ENCODE peak calls at places on chromosomes 4 and X, in ten cellular contexts. One of them, this sample, is unnamed.

GRCh38 chr4:180060159-180060889 is 2182.9 kb upstream of the TENM3 start:
- DNase-seq in HTR-8/SVneo: no peak
- DNase-seq in tibial nerve: no peak
- DNase-seq in anterior cingulate cortex: no peak
- DNase-seq in Ammon's horn: peak
- DNase-seq in amniotic stem cell: no peak
- DNase-seq in stimulated activated CD4-positive, alpha-beta T cell treated with anti-CD3 and anti-CD28 coated beads, Interleukin-2, amount 100 ng/mL, for 24 hours: no peak
- DNase-seq in iPS DF 19.7: no peak
- DNase-seq in activated CD8-positive, alpha-beta T cell treated with anti-CD3 and anti-CD28 coated beads, Interleukin-2, amount 10 ng/mL, durations not matched to agents 7 days and 5 days: no peak
- DNase-seq in stimulated activated CD8-positive, alpha-beta memory T cell treated with anti-CD3 and anti-CD28 coated beads, Interleukin-7, amount 100 ng/mL, for 1 hour: no peak
- DNase-seq in this sample: no peak

GRCh38 chrX:151384807-151385206 is 12.2 kb upstream of the VMA21 start:
- DNase-seq in HTR-8/SVneo: no peak
- DNase-seq in tibial nerve: no peak
- DNase-seq in anterior cingulate cortex: no peak
- DNase-seq in Ammon's horn: peak
- DNase-seq in amniotic stem cell: no peak
- DNase-seq in stimulated activated CD4-positive, alpha-beta T cell treated with anti-CD3 and anti-CD28 coated beads, Interleukin-2, amount 100 ng/mL, for 24 hours: no peak
- DNase-seq in iPS DF 19.7: no peak
- DNase-seq in activated CD8-positive, alpha-beta T cell treated with anti-CD3 and anti-CD28 coated beads, Interleukin-2, amount 10 ng/mL, durations not matched to agents 7 days and 5 days: no peak
- DNase-seq in stimulated activated CD8-positive, alpha-beta memory T cell treated with anti-CD3 and anti-CD28 coated beads, Interleukin-7, amount 100 ng/mL, for 1 hour: no peak
- DNase-seq in this sample: no peak

GRCh38 chr4:74108457-74109115 is 9.6 kb upstream of the CXCL2 start:
- DNase-seq in HTR-8/SVneo: no peak
- DNase-seq in tibial nerve: no peak
- DNase-seq in anterior cingulate cortex: no peak
- DNase-seq in Ammon's horn: no peak
- DNase-seq in amniotic stem cell: no peak
- DNase-seq in stimulated activated CD4-positive, alpha-beta T cell treated with anti-CD3 and anti-CD28 coated beads, Interleukin-2, amount 100 ng/mL, for 24 hours: no peak
- DNase-seq in iPS DF 19.7: no peak
- DNase-seq in activated CD8-positive, alpha-beta T cell treated with anti-CD3 and anti-CD28 coated beads, Interleukin-2, amount 10 ng/mL, durations not matched to agents 7 days and 5 days: no peak
- DNase-seq in stimulated activated CD8-positive, alpha-beta memory T cell treated with anti-CD3 and anti-CD28 coated beads, Interleukin-7, amount 100 ng/mL, for 1 hour: no peak
- DNase-seq in this sample: no peak

GRCh38 chrX:119406739-119407138 is 7.6 kb downstream of the SLC25A43 start:
- DNase-seq in HTR-8/SVneo: no peak
- DNase-seq in tibial nerve: no peak
- DNase-seq in anterior cingulate cortex: no peak
- DNase-seq in Ammon's horn: no peak
- DNase-seq in amniotic stem cell: no peak
- DNase-seq in stimulated activated CD4-positive, alpha-beta T cell treated with anti-CD3 and anti-CD28 coated beads, Interleukin-2, amount 100 ng/mL, for 24 hours: no peak
- DNase-seq in iPS DF 19.7: no peak
- DNase-seq in activated CD8-positive, alpha-beta T cell treated with anti-CD3 and anti-CD28 coated beads, Interleukin-2, amount 10 ng/mL, durations not matched to agents 7 days and 5 days: no peak
- DNase-seq in stimulated activated CD8-positive, alpha-beta memory T cell treated with anti-CD3 and anti-CD28 coated beads, Interleukin-7, amount 100 ng/mL, for 1 hour: no peak
- DNase-seq in this sample: no peak

GRCh38 chrX:85922821-85923220 is 124.5 kb downstream of the CHM start:
- DNase-seq in HTR-8/SVneo: no peak
- DNase-seq in tibial nerve: no peak
- DNase-seq in anterior cingulate cortex: no peak
- DNase-seq in Ammon's horn: peak
- DNase-seq in amniotic stem cell: no peak
- DNase-seq in stimulated activated CD4-positive, alpha-beta T cell treated with anti-CD3 and anti-CD28 coated beads, Interleukin-2, amount 100 ng/mL, for 24 hours: no peak
- DNase-seq in iPS DF 19.7: no peak
- DNase-seq in activated CD8-positive, alpha-beta T cell treated with anti-CD3 and anti-CD28 coated beads, Interleukin-2, amount 10 ng/mL, durations not matched to agents 7 days and 5 days: no peak
- DNase-seq in stimulated activated CD8-positive, alpha-beta memory T cell treated with anti-CD3 and anti-CD28 coated beads, Interleukin-7, amount 100 ng/mL, for 1 hour: no peak
- DNase-seq in this sample: no peak

GRCh38 chrX:94551831-94552230 is 877.8 kb downstream of the FAM133A start:
- DNase-seq in HTR-8/SVneo: no peak
- DNase-seq in tibial nerve: no peak
- DNase-seq in anterior cingulate cortex: no peak
- DNase-seq in Ammon's horn: no peak
- DNase-seq in amniotic stem cell: no peak
- DNase-seq in stimulated activated CD4-positive, alpha-beta T cell treated with anti-CD3 and anti-CD28 coated beads, Interleukin-2, amount 100 ng/mL, for 24 hours: no peak
- DNase-seq in iPS DF 19.7: no peak
- DNase-seq in activated CD8-positive, alpha-beta T cell treated with anti-CD3 and anti-CD28 coated beads, Interleukin-2, amount 10 ng/mL, durations not matched to agents 7 days and 5 days: no peak
- DNase-seq in stimulated activated CD8-positive, alpha-beta memory T cell treated with anti-CD3 and anti-CD28 coated beads, Interleukin-7, amount 100 ng/mL, for 1 hour: no peak
- DNase-seq in this sample: no peak

GRCh38 chrX:51569561-51569960 is 49.2 kb downstream of the CENPVL3 start:
- DNase-seq in HTR-8/SVneo: no peak
- DNase-seq in tibial nerve: no peak
- DNase-seq in anterior cingulate cortex: no peak
- DNase-seq in Ammon's horn: no peak
- DNase-seq in amniotic stem cell: no peak
- DNase-seq in stimulated activated CD4-positive, alpha-beta T cell treated with anti-CD3 and anti-CD28 coated beads, Interleukin-2, amount 100 ng/mL, for 24 hours: no peak
- DNase-seq in iPS DF 19.7: no peak
- DNase-seq in activated CD8-positive, alpha-beta T cell treated with anti-CD3 and anti-CD28 coated beads, Interleukin-2, amount 10 ng/mL, durations not matched to agents 7 days and 5 days: no peak
- DNase-seq in stimulated activated CD8-positive, alpha-beta memory T cell treated with anti-CD3 and anti-CD28 coated beads, Interleukin-7, amount 100 ng/mL, for 1 hour: no peak
- DNase-seq in this sample: no peak

GRCh38 chrX:39907964-39908616 is 189.7 kb downstream of the BCOR start:
- DNase-seq in HTR-8/SVneo: peak
- DNase-seq in tibial nerve: peak
- DNase-seq in anterior cingulate cortex: no peak
- DNase-seq in Ammon's horn: no peak
- DNase-seq in amniotic stem cell: peak
- DNase-seq in stimulated activated CD4-positive, alpha-beta T cell treated with anti-CD3 and anti-CD28 coated beads, Interleukin-2, amount 100 ng/mL, for 24 hours: peak
- DNase-seq in iPS DF 19.7: no peak
- DNase-seq in activated CD8-positive, alpha-beta T cell treated with anti-CD3 and anti-CD28 coated beads, Interleukin-2, amount 10 ng/mL, durations not matched to agents 7 days and 5 days: no peak
- DNase-seq in stimulated activated CD8-positive, alpha-beta memory T cell treated with anti-CD3 and anti-CD28 coated beads, Interleukin-7, amount 100 ng/mL, for 1 hour: no peak
- DNase-seq in this sample: no peak

GRCh38 chrX:20116575-20117240 is at the start of gene MAP7D2:
- DNase-seq in HTR-8/SVneo: no peak
- DNase-seq in tibial nerve: no peak
- DNase-seq in anterior cingulate cortex: peak
- DNase-seq in Ammon's horn: peak
- DNase-seq in amniotic stem cell: no peak
- DNase-seq in stimulated activated CD4-positive, alpha-beta T cell treated with anti-CD3 and anti-CD28 coated beads, Interleukin-2, amount 100 ng/mL, for 24 hours: no peak
- DNase-seq in iPS DF 19.7: no peak
- DNase-seq in activated CD8-positive, alpha-beta T cell treated with anti-CD3 and anti-CD28 coated beads, Interleukin-2, amount 10 ng/mL, durations not matched to agents 7 days and 5 days: no peak
- DNase-seq in stimulated activated CD8-positive, alpha-beta memory T cell treated with anti-CD3 and anti-CD28 coated beads, Interleukin-7, amount 100 ng/mL, for 1 hour: no peak
- DNase-seq in this sample: no peak

GRCh38 chr4:48968814-48969213 is 17.3 kb upstream of the CWH43 start:
- DNase-seq in HTR-8/SVneo: no peak
- DNase-seq in tibial nerve: no peak
- DNase-seq in anterior cingulate cortex: no peak
- DNase-seq in Ammon's horn: no peak
- DNase-seq in amniotic stem cell: peak
- DNase-seq in stimulated activated CD4-positive, alpha-beta T cell treated with anti-CD3 and anti-CD28 coated beads, Interleukin-2, amount 100 ng/mL, for 24 hours: no peak
- DNase-seq in iPS DF 19.7: no peak
- DNase-seq in activated CD8-positive, alpha-beta T cell treated with anti-CD3 and anti-CD28 coated beads, Interleukin-2, amount 10 ng/mL, durations not matched to agents 7 days and 5 days: no peak
- DNase-seq in stimulated activated CD8-positive, alpha-beta memory T cell treated with anti-CD3 and anti-CD28 coated beads, Interleukin-7, amount 100 ng/mL, for 1 hour: no peak
- DNase-seq in this sample: no peak

GRCh38 chrX:130103605-130104004 is 6.7 kb downstream of the ELF4 start:
- DNase-seq in HTR-8/SVneo: no peak
- DNase-seq in tibial nerve: no peak
- DNase-seq in anterior cingulate cortex: no peak
- DNase-seq in Ammon's horn: no peak
- DNase-seq in amniotic stem cell: no peak
- DNase-seq in stimulated activated CD4-positive, alpha-beta T cell treated with anti-CD3 and anti-CD28 coated beads, Interleukin-2, amount 100 ng/mL, for 24 hours: no peak
- DNase-seq in iPS DF 19.7: no peak
- DNase-seq in activated CD8-positive, alpha-beta T cell treated with anti-CD3 and anti-CD28 coated beads, Interleukin-2, amount 10 ng/mL, durations not matched to agents 7 days and 5 days: no peak
- DNase-seq in stimulated activated CD8-positive, alpha-beta memory T cell treated with anti-CD3 and anti-CD28 coated beads, Interleukin-7, amount 100 ng/mL, for 1 hour: no peak
- DNase-seq in this sample: no peak

GRCh38 chr4:111596491-111596890 is 548.8 kb upstream of the FAM241A start:
- DNase-seq in HTR-8/SVneo: no peak
- DNase-seq in tibial nerve: no peak
- DNase-seq in anterior cingulate cortex: no peak
- DNase-seq in Ammon's horn: no peak
- DNase-seq in amniotic stem cell: no peak
- DNase-seq in stimulated activated CD4-positive, alpha-beta T cell treated with anti-CD3 and anti-CD28 coated beads, Interleukin-2, amount 100 ng/mL, for 24 hours: no peak
- DNase-seq in iPS DF 19.7: no peak
- DNase-seq in activated CD8-positive, alpha-beta T cell treated with anti-CD3 and anti-CD28 coated beads, Interleukin-2, amount 10 ng/mL, durations not matched to agents 7 days and 5 days: no peak
- DNase-seq in stimulated activated CD8-positive, alpha-beta memory T cell treated with anti-CD3 and anti-CD28 coated beads, Interleukin-7, amount 100 ng/mL, for 1 hour: no peak
- DNase-seq in this sample: no peak

GRCh38 chr4:40662962-40663604 is 33.4 kb upstream of the RBM47 start:
- DNase-seq in HTR-8/SVneo: peak
- DNase-seq in tibial nerve: no peak
- DNase-seq in anterior cingulate cortex: no peak
- DNase-seq in Ammon's horn: peak
- DNase-seq in amniotic stem cell: peak
- DNase-seq in stimulated activated CD4-positive, alpha-beta T cell treated with anti-CD3 and anti-CD28 coated beads, Interleukin-2, amount 100 ng/mL, for 24 hours: peak
- DNase-seq in iPS DF 19.7: no peak
- DNase-seq in activated CD8-positive, alpha-beta T cell treated with anti-CD3 and anti-CD28 coated beads, Interleukin-2, amount 10 ng/mL, durations not matched to agents 7 days and 5 days: no peak
- DNase-seq in stimulated activated CD8-positive, alpha-beta memory T cell treated with anti-CD3 and anti-CD28 coated beads, Interleukin-7, amount 100 ng/mL, for 1 hour: no peak
- DNase-seq in this sample: no peak

GRCh38 chr4:152045781-152046571 is 285.2 kb upstream of the GATB start:
- DNase-seq in HTR-8/SVneo: peak
- DNase-seq in tibial nerve: no peak
- DNase-seq in anterior cingulate cortex: no peak
- DNase-seq in Ammon's horn: no peak
- DNase-seq in amniotic stem cell: no peak
- DNase-seq in stimulated activated CD4-positive, alpha-beta T cell treated with anti-CD3 and anti-CD28 coated beads, Interleukin-2, amount 100 ng/mL, for 24 hours: peak
- DNase-seq in iPS DF 19.7: peak
- DNase-seq in activated CD8-positive, alpha-beta T cell treated with anti-CD3 and anti-CD28 coated beads, Interleukin-2, amount 10 ng/mL, durations not matched to agents 7 days and 5 days: peak
- DNase-seq in stimulated activated CD8-positive, alpha-beta memory T cell treated with anti-CD3 and anti-CD28 coated beads, Interleukin-7, amount 100 ng/mL, for 1 hour: no peak
- DNase-seq in this sample: peak

GRCh38 chrX:45710081-45710801 is 509.6 kb upstream of the DIPK2B start:
- DNase-seq in HTR-8/SVneo: peak
- DNase-seq in tibial nerve: no peak
- DNase-seq in anterior cingulate cortex: no peak
- DNase-seq in Ammon's horn: no peak
- DNase-seq in amniotic stem cell: peak
- DNase-seq in stimulated activated CD4-positive, alpha-beta T cell treated with anti-CD3 and anti-CD28 coated beads, Interleukin-2, amount 100 ng/mL, for 24 hours: peak
- DNase-seq in iPS DF 19.7: no peak
- DNase-seq in activated CD8-positive, alpha-beta T cell treated with anti-CD3 and anti-CD28 coated beads, Interleukin-2, amount 10 ng/mL, durations not matched to agents 7 days and 5 days: peak
- DNase-seq in stimulated activated CD8-positive, alpha-beta memory T cell treated with anti-CD3 and anti-CD28 coated beads, Interleukin-7, amount 100 ng/mL, for 1 hour: no peak
- DNase-seq in this sample: no peak

GRCh38 chr4:77819409-77819835 is 254 bp upstream of the CNOT6L start:
- DNase-seq in HTR-8/SVneo: no peak
- DNase-seq in tibial nerve: no peak
- DNase-seq in anterior cingulate cortex: peak
- DNase-seq in Ammon's horn: peak
- DNase-seq in amniotic stem cell: no peak
- DNase-seq in stimulated activated CD4-positive, alpha-beta T cell treated with anti-CD3 and anti-CD28 coated beads, Interleukin-2, amount 100 ng/mL, for 24 hours: peak
- DNase-seq in iPS DF 19.7: no peak
- DNase-seq in activated CD8-positive, alpha-beta T cell treated with anti-CD3 and anti-CD28 coated beads, Interleukin-2, amount 10 ng/mL, durations not matched to agents 7 days and 5 days: peak
- DNase-seq in stimulated activated CD8-positive, alpha-beta memory T cell treated with anti-CD3 and anti-CD28 coated beads, Interleukin-7, amount 100 ng/mL, for 1 hour: no peak
- DNase-seq in this sample: no peak

GRCh38 chr4:108611360-108611759 is 9.0 kb upstream of the RPL34 start:
- DNase-seq in HTR-8/SVneo: no peak
- DNase-seq in tibial nerve: no peak
- DNase-seq in anterior cingulate cortex: no peak
- DNase-seq in Ammon's horn: peak
- DNase-seq in amniotic stem cell: no peak
- DNase-seq in stimulated activated CD4-positive, alpha-beta T cell treated with anti-CD3 and anti-CD28 coated beads, Interleukin-2, amount 100 ng/mL, for 24 hours: no peak
- DNase-seq in iPS DF 19.7: no peak
- DNase-seq in activated CD8-positive, alpha-beta T cell treated with anti-CD3 and anti-CD28 coated beads, Interleukin-2, amount 10 ng/mL, durations not matched to agents 7 days and 5 days: no peak
- DNase-seq in stimulated activated CD8-positive, alpha-beta memory T cell treated with anti-CD3 and anti-CD28 coated beads, Interleukin-7, amount 100 ng/mL, for 1 hour: no peak
- DNase-seq in this sample: no peak

GRCh38 chr4:53647547-53647946 is 56.3 kb upstream of the LNX1 start:
- DNase-seq in HTR-8/SVneo: no peak
- DNase-seq in tibial nerve: no peak
- DNase-seq in anterior cingulate cortex: no peak
- DNase-seq in Ammon's horn: no peak
- DNase-seq in amniotic stem cell: no peak
- DNase-seq in stimulated activated CD4-positive, alpha-beta T cell treated with anti-CD3 and anti-CD28 coated beads, Interleukin-2, amount 100 ng/mL, for 24 hours: no peak
- DNase-seq in iPS DF 19.7: no peak
- DNase-seq in activated CD8-positive, alpha-beta T cell treated with anti-CD3 and anti-CD28 coated beads, Interleukin-2, amount 10 ng/mL, durations not matched to agents 7 days and 5 days: no peak
- DNase-seq in stimulated activated CD8-positive, alpha-beta memory T cell treated with anti-CD3 and anti-CD28 coated beads, Interleukin-7, amount 100 ng/mL, for 1 hour: no peak
- DNase-seq in this sample: no peak

GRCh38 chrX:140509468-140510305 is 4.8 kb upstream of the SOX3 start:
- DNase-seq in HTR-8/SVneo: no peak
- DNase-seq in tibial nerve: no peak
- DNase-seq in anterior cingulate cortex: no peak
- DNase-seq in Ammon's horn: no peak
- DNase-seq in amniotic stem cell: no peak
- DNase-seq in stimulated activated CD4-positive, alpha-beta T cell treated with anti-CD3 and anti-CD28 coated beads, Interleukin-2, amount 100 ng/mL, for 24 hours: no peak
- DNase-seq in iPS DF 19.7: no peak
- DNase-seq in activated CD8-positive, alpha-beta T cell treated with anti-CD3 and anti-CD28 coated beads, Interleukin-2, amount 10 ng/mL, durations not matched to agents 7 days and 5 days: no peak
- DNase-seq in stimulated activated CD8-positive, alpha-beta memory T cell treated with anti-CD3 and anti-CD28 coated beads, Interleukin-7, amount 100 ng/mL, for 1 hour: no peak
- DNase-seq in this sample: no peak

GRCh38 chrX:115367455-115367854 is 77.9 kb downstream of the LUZP4 start:
- DNase-seq in HTR-8/SVneo: no peak
- DNase-seq in tibial nerve: no peak
- DNase-seq in anterior cingulate cortex: no peak
- DNase-seq in Ammon's horn: peak
- DNase-seq in amniotic stem cell: no peak
- DNase-seq in stimulated activated CD4-positive, alpha-beta T cell treated with anti-CD3 and anti-CD28 coated beads, Interleukin-2, amount 100 ng/mL, for 24 hours: no peak
- DNase-seq in iPS DF 19.7: no peak
- DNase-seq in activated CD8-positive, alpha-beta T cell treated with anti-CD3 and anti-CD28 coated beads, Interleukin-2, amount 10 ng/mL, durations not matched to agents 7 days and 5 days: no peak
- DNase-seq in stimulated activated CD8-positive, alpha-beta memory T cell treated with anti-CD3 and anti-CD28 coated beads, Interleukin-7, amount 100 ng/mL, for 1 hour: no peak
- DNase-seq in this sample: no peak

GRCh38 chr4:128649161-128649560 is 160.3 kb upstream of the JADE1 start:
- DNase-seq in HTR-8/SVneo: no peak
- DNase-seq in tibial nerve: no peak
- DNase-seq in anterior cingulate cortex: no peak
- DNase-seq in Ammon's horn: no peak
- DNase-seq in amniotic stem cell: no peak
- DNase-seq in stimulated activated CD4-positive, alpha-beta T cell treated with anti-CD3 and anti-CD28 coated beads, Interleukin-2, amount 100 ng/mL, for 24 hours: no peak
- DNase-seq in iPS DF 19.7: no peak
- DNase-seq in activated CD8-positive, alpha-beta T cell treated with anti-CD3 and anti-CD28 coated beads, Interleukin-2, amount 10 ng/mL, durations not matched to agents 7 days and 5 days: no peak
- DNase-seq in stimulated activated CD8-positive, alpha-beta memory T cell treated with anti-CD3 and anti-CD28 coated beads, Interleukin-7, amount 100 ng/mL, for 1 hour: no peak
- DNase-seq in this sample: no peak

GRCh38 chr4:70559216-70559830 is 32.7 kb upstream of the AMBN start:
- DNase-seq in HTR-8/SVneo: peak
- DNase-seq in tibial nerve: peak
- DNase-seq in anterior cingulate cortex: peak
- DNase-seq in Ammon's horn: peak
- DNase-seq in amniotic stem cell: peak
- DNase-seq in stimulated activated CD4-positive, alpha-beta T cell treated with anti-CD3 and anti-CD28 coated beads, Interleukin-2, amount 100 ng/mL, for 24 hours: peak
- DNase-seq in iPS DF 19.7: no peak
- DNase-seq in activated CD8-positive, alpha-beta T cell treated with anti-CD3 and anti-CD28 coated beads, Interleukin-2, amount 10 ng/mL, durations not matched to agents 7 days and 5 days: peak
- DNase-seq in stimulated activated CD8-positive, alpha-beta memory T cell treated with anti-CD3 and anti-CD28 coated beads, Interleukin-7, amount 100 ng/mL, for 1 hour: no peak
- DNase-seq in this sample: peak

GRCh38 chr4:95092762-95093161 is 335.0 kb downstream of the BMPR1B start:
- DNase-seq in HTR-8/SVneo: no peak
- DNase-seq in tibial nerve: peak
- DNase-seq in anterior cingulate cortex: no peak
- DNase-seq in Ammon's horn: no peak
- DNase-seq in amniotic stem cell: no peak
- DNase-seq in stimulated activated CD4-positive, alpha-beta T cell treated with anti-CD3 and anti-CD28 coated beads, Interleukin-2, amount 100 ng/mL, for 24 hours: no peak
- DNase-seq in iPS DF 19.7: no peak
- DNase-seq in activated CD8-positive, alpha-beta T cell treated with anti-CD3 and anti-CD28 coated beads, Interleukin-2, amount 10 ng/mL, durations not matched to agents 7 days and 5 days: no peak
- DNase-seq in stimulated activated CD8-positive, alpha-beta memory T cell treated with anti-CD3 and anti-CD28 coated beads, Interleukin-7, amount 100 ng/mL, for 1 hour: no peak
- DNase-seq in this sample: no peak

GRCh38 chrX:15576019-15576418 is 24.7 kb downstream of the ACE2 start:
- DNase-seq in HTR-8/SVneo: no peak
- DNase-seq in tibial nerve: no peak
- DNase-seq in anterior cingulate cortex: no peak
- DNase-seq in Ammon's horn: no peak
- DNase-seq in amniotic stem cell: no peak
- DNase-seq in stimulated activated CD4-positive, alpha-beta T cell treated with anti-CD3 and anti-CD28 coated beads, Interleukin-2, amount 100 ng/mL, for 24 hours: no peak
- DNase-seq in iPS DF 19.7: no peak
- DNase-seq in activated CD8-positive, alpha-beta T cell treated with anti-CD3 and anti-CD28 coated beads, Interleukin-2, amount 10 ng/mL, durations not matched to agents 7 days and 5 days: no peak
- DNase-seq in stimulated activated CD8-positive, alpha-beta memory T cell treated with anti-CD3 and anti-CD28 coated beads, Interleukin-7, amount 100 ng/mL, for 1 hour: no peak
- DNase-seq in this sample: no peak

GRCh38 chrX:915427-916234 is 285.0 kb downstream of the SHOX start:
- DNase-seq in HTR-8/SVneo: no peak
- DNase-seq in tibial nerve: no peak
- DNase-seq in anterior cingulate cortex: no peak
- DNase-seq in Ammon's horn: no peak
- DNase-seq in amniotic stem cell: no peak
- DNase-seq in stimulated activated CD4-positive, alpha-beta T cell treated with anti-CD3 and anti-CD28 coated beads, Interleukin-2, amount 100 ng/mL, for 24 hours: no peak
- DNase-seq in iPS DF 19.7: no peak
- DNase-seq in activated CD8-positive, alpha-beta T cell treated with anti-CD3 and anti-CD28 coated beads, Interleukin-2, amount 10 ng/mL, durations not matched to agents 7 days and 5 days: peak
- DNase-seq in stimulated activated CD8-positive, alpha-beta memory T cell treated with anti-CD3 and anti-CD28 coated beads, Interleukin-7, amount 100 ng/mL, for 1 hour: no peak
- DNase-seq in this sample: no peak

GRCh38 chr4:73735231-73735630 is 5.1 kb upstream of the CXCL8 start:
- DNase-seq in HTR-8/SVneo: no peak
- DNase-seq in tibial nerve: no peak
- DNase-seq in anterior cingulate cortex: no peak
- DNase-seq in Ammon's horn: peak
- DNase-seq in amniotic stem cell: no peak
- DNase-seq in stimulated activated CD4-positive, alpha-beta T cell treated with anti-CD3 and anti-CD28 coated beads, Interleukin-2, amount 100 ng/mL, for 24 hours: no peak
- DNase-seq in iPS DF 19.7: no peak
- DNase-seq in activated CD8-positive, alpha-beta T cell treated with anti-CD3 and anti-CD28 coated beads, Interleukin-2, amount 10 ng/mL, durations not matched to agents 7 days and 5 days: no peak
- DNase-seq in stimulated activated CD8-positive, alpha-beta memory T cell treated with anti-CD3 and anti-CD28 coated beads, Interleukin-7, amount 100 ng/mL, for 1 hour: no peak
- DNase-seq in this sample: no peak

GRCh38 chrX:148572332-148572731 is 71.9 kb downstream of the AFF2 start:
- DNase-seq in HTR-8/SVneo: no peak
- DNase-seq in tibial nerve: no peak
- DNase-seq in anterior cingulate cortex: no peak
- DNase-seq in Ammon's horn: no peak
- DNase-seq in amniotic stem cell: no peak
- DNase-seq in stimulated activated CD4-positive, alpha-beta T cell treated with anti-CD3 and anti-CD28 coated beads, Interleukin-2, amount 100 ng/mL, for 24 hours: no peak
- DNase-seq in iPS DF 19.7: no peak
- DNase-seq in activated CD8-positive, alpha-beta T cell treated with anti-CD3 and anti-CD28 coated beads, Interleukin-2, amount 10 ng/mL, durations not matched to agents 7 days and 5 days: no peak
- DNase-seq in stimulated activated CD8-positive, alpha-beta memory T cell treated with anti-CD3 and anti-CD28 coated beads, Interleukin-7, amount 100 ng/mL, for 1 hour: no peak
- DNase-seq in this sample: no peak

GRCh38 chr4:30950737-30951136 is 230.6 kb downstream of the PCDH7 start:
- DNase-seq in HTR-8/SVneo: peak
- DNase-seq in tibial nerve: no peak
- DNase-seq in anterior cingulate cortex: no peak
- DNase-seq in Ammon's horn: no peak
- DNase-seq in amniotic stem cell: no peak
- DNase-seq in stimulated activated CD4-positive, alpha-beta T cell treated with anti-CD3 and anti-CD28 coated beads, Interleukin-2, amount 100 ng/mL, for 24 hours: no peak
- DNase-seq in iPS DF 19.7: no peak
- DNase-seq in activated CD8-positive, alpha-beta T cell treated with anti-CD3 and anti-CD28 coated beads, Interleukin-2, amount 10 ng/mL, durations not matched to agents 7 days and 5 days: no peak
- DNase-seq in stimulated activated CD8-positive, alpha-beta memory T cell treated with anti-CD3 and anti-CD28 coated beads, Interleukin-7, amount 100 ng/mL, for 1 hour: no peak
- DNase-seq in this sample: no peak